ENCODE peak calls at places on chromosomes 12 and 14, in four cellular contexts. S is astrocyte, Y is fibroblast of the aortic adventitia, R is GM06990. Z is an unnamed sample.

GRCh38 chr14:35197015-35197414 is 74.7 kb downstream of the PRORP start:
- DNase-seq in S (peak), Y (peak), R (no peak), Z (no peak)

GRCh38 chr12:24197517-24197916 is 248.0 kb upstream of the SOX5 start:
- DNase-seq in S (no peak), Y (no peak), R (no peak), Z (no peak)

GRCh38 chr12:49887536-49888401 is 15.9 kb downstream of the FAIM2 start:
- DNase-seq in S (no peak), Y (no peak), R (no peak), Z (no peak)

GRCh38 chr14:68583527-68584275 is 209.2 kb downstream of the ZFP36L1 start:
- DNase-seq in S (no peak), Y (no peak), R (no peak), Z (no peak)

GRCh38 chr14:90544566-90544965 is 147.7 kb downstream of the CALM1 start:
- DNase-seq in S (no peak), Y (no peak), R (no peak), Z (no peak)

GRCh38 chr12:120094485-120094884 is 22.1 kb downstream of the RAB35 start:
- DNase-seq in S (no peak), Y (no peak), R (no peak), Z (no peak)

GRCh38 chr12:107362960-107363359 is 269.6 kb upstream of the CRY1 start:
- DNase-seq in S (no peak), Y (no peak), R (no peak), Z (no peak)

GRCh38 chr12:31518680-31519227 is 72.2 kb downstream of the DENND5B start:
- DNase-seq in S (peak), Y (peak), R (no peak), Z (no peak)

GRCh38 chr12:10940389-10940788 is 1.3 kb upstream of the TAS2R14 start:
- DNase-seq in S (peak), Y (peak), R (no peak), Z (no peak)

GRCh38 chr14:93723001-93723400 is 65.3 kb downstream of the PRIMA1 start:
- DNase-seq in S (no peak), Y (no peak), R (no peak), Z (no peak)

GRCh38 chr12:12476836-12477531 is 85.7 kb downstream of the DUSP16 start:
- DNase-seq in S (no peak), Y (no peak), R (no peak), Z (no peak)

GRCh38 chr12:115251727-115252126 is 567.8 kb upstream of the TBX3 start:
- DNase-seq in S (peak), Y (no peak), R (no peak), Z (no peak)

GRCh38 chr12:68854554-68854953 is 46.6 kb downstream of the MDM2 start:
- DNase-seq in S (no peak), Y (no peak), R (no peak), Z (no peak)

GRCh38 chr14:76968621-76969063 is 59.9 kb downstream of the IRF2BPL start:
- DNase-seq in S (no peak), Y (no peak), R (no peak), Z (no peak)

GRCh38 chr12:48028541-48029400 is 24.5 kb upstream of the COL2A1 start:
- DNase-seq in S (no peak), Y (no peak), R (no peak), Z (no peak)

GRCh38 chr12:113945174-113946173 is 20.7 kb downstream of the RBM19 start:
- DNase-seq in S (no peak), Y (no peak), R (no peak), Z (no peak)

GRCh38 chr12:9124346-9125031 is 8.8 kb upstream of the A2M start:
- DNase-seq in S (no peak), Y (no peak), R (no peak), Z (no peak)
- TF ChIP-seq CTCF in S (no peak), Y (no peak), R (no peak), Z (no peak)

GRCh38 chr14:73633115-73633514 is 11.7 kb upstream of the DNAL1 start:
- DNase-seq in S (no peak), Y (no peak), R (no peak), Z (no peak)
- H3K4me3 ChIP-seq in S (no peak), Y (no peak), R (no peak), Z (peak)

DNA sequence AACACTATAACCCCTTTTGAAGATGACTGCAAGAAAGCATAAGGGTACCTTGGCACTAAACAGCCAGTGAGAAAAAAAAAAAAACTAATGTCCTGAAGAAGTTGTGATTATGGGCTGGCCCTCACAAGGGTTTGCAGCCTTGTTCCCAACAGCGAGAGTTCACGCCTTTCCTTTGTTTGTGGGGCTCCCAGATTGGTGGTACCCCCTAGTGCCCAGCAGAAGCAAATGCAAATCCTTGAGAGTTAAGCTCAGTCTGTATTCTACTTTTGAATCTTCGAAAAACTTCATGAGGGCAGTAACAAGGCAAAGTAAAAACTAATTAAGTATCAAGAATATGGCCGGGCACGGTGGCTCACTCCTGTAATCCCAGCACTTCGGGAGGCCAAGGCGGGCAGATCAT is 238.9 kb upstream of the LMO3 start:
- DNase-seq in S (no peak), Y (no peak), R (no peak), Z (peak)
- TF ChIP-seq CTCF in S (no peak), Y (no peak), R (peak), Z (peak)

GRCh38 chr12:56029166-56029519 is 8.3 kb downstream of the IKZF4 start:
- DNase-seq in S (peak), Y (peak), R (no peak), Z (no peak)

GRCh38 chr12:56032006-56032405 is 9.7 kb upstream of the RPS26 start:
- DNase-seq in S (no peak), Y (no peak), R (no peak), Z (no peak)

GRCh38 chr12:56028511-56029165 is 7.8 kb downstream of the IKZF4 start:
- DNase-seq in S (no peak), Y (no peak), R (no peak), Z (no peak)

GRCh38 chr12:56034586-56035332 is 7.0 kb upstream of the RPS26 start:
- DNase-seq in S (no peak), Y (no peak), R (no peak), Z (no peak)

DNA sequence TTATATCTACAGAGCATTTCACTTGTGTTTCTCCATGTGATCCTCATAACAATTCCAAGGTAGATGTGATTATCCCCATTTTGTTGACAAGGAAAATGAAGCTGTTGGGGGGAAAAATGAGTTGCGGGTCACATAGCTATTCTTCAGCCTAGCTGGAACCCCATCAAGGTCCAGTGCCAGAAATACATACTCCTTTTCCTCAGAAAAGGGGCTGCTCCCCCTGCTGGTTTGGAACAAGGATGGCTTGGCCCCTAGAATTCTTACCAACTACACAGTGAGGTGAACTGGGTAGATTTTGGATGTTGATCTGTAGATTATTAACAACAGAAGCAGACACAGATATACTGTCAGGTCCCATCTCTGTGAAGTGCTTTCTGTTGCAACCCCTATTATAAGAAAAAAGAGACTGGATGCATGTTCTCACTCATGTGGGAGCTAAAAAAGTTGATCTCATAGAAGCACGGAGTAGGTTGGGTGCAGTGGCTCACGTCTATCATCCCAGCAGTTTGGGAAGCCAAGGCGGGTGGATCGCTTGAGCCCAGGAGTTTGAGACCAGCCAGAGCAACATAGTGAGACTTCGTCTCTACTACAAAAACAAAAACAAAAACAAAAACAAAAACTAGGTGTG is 8.9 kb downstream of the IKZF4 start:
- DNase-seq in S (peak), Y (peak), R (no peak), Z (peak)
- H3K4me3 ChIP-seq in S (no peak), Y (no peak), R (no peak), Z (no peak)

GRCh38 chr12:99618657-99619056 is 28.9 kb upstream of the GARIN6 start:
- DNase-seq in S (peak), Y (no peak), R (no peak), Z (no peak)

GRCh38 chr12:99620159-99620479 is 27.4 kb upstream of the GARIN6 start:
- DNase-seq in S (no peak), Y (no peak), R (no peak), Z (no peak)

DNA sequence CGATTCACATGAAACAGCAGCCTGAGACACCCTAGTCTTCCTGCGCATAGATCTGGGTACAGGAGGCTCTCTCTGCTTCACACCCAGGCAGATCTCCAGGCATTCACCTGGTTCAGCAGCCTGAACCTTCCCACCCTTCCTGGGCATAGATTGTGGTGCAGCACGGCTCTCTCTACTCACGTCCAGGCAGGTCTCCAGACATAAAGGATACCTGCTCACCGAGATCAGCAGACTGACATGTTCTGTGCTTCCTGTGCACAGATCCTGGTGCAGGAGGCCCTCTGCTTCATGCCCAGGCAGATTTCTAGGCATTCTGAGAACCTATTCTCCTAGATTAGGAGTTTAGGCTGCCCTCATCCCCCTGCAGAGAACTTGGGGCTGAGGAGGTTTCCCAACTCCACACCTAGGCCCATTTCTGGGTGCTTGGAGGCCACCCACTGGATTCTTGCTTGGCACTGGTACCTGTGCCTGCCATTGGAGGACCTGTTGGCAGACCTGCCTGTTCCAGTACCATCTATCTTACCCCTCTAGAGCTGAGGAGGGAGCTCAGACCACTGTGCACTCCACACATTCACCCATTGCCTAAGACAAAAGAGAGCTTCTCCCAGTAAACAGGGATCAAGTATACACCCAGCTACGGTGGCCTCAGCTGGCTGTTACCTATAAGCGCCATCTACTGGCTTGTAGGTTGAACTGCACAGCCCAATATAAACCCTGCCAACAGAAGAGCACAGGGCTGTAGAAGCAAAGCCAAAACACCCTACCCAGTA is 28.0 kb upstream of the GARIN6 start:
- DNase-seq in S (peak), Y (no peak), R (no peak), Z (peak)
- TF ChIP-seq CTCF in S (peak), Y (peak), R (peak), Z (peak)

GRCh38 chr12:54587315-54587821 is 1.1 kb downstream of the PPP1R1A start:
- DNase-seq in S (no peak), Y (no peak), R (no peak), Z (no peak)

GRCh38 chr12:54588892-54589291 is 433 bp upstream of the PPP1R1A start:
- DNase-seq in S (no peak), Y (no peak), R (no peak), Z (no peak)

GRCh38 chr12:54589964-54590363 is 1.5 kb upstream of the PPP1R1A start:
- DNase-seq in S (no peak), Y (no peak), R (no peak), Z (no peak)

GRCh38 chr12:54586620-54587019 is 1.8 kb downstream of the PPP1R1A start:
- DNase-seq in S (no peak), Y (no peak), R (no peak), Z (no peak)

GRCh38 chr12:54588110-54588831 is at the start of gene PPP1R1A:
- DNase-seq in S (no peak), Y (no peak), R (no peak), Z (no peak)
- H3K4me3 ChIP-seq in S (no peak), Y (no peak), R (no peak), Z (no peak)

DNA sequence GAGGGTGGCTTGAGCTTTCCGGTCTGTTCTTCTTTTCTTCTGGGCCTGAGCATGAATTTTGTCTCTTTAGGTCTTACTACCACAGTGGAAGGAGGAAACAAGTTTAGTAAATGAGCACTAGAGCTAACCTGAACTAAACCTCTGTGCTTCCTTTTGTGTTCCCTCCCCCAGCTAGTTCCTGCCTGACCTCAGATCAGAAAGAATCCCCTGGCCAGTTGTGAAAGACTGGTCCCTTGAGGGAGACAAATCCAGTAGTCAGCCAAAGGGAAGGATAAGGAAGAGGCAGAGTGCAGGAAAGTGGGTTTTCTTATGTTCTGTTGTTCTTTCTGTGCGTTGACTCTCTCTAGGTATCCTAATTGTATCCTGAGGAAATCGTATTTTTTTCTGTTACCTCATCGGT is 17.5 kb downstream of the ZNF664 start:
- DNase-seq in S (no peak), Y (peak), R (no peak), Z (no peak)
- TF ChIP-seq CTCF in S (no peak), Y (no peak), R (no peak), Z (no peak)

Z was measured in GM12865.